ENCODE peak calls at places on chromosomes 6 and 20, in seven cellular contexts. One of them, this sample, is unnamed.
A peak's percentile ranks its signal among the peaks of the same experiment; 100 is the strongest.

GRCh38 chr6:129105035-129105434 is 222.1 kb downstream of the LAMA2 start:
- DNase-seq in suprapubic skin: no peak
- DNase-seq in endothelial cell of umbilical vein: no peak
- DNase-seq in transverse colon: no peak
- DNase-seq in heart left ventricle: no peak
- DNase-seq in GM12892: no peak
- DNase-seq in A549: no peak
- DNase-seq in this sample: no peak

GRCh38 chr6:156827382-156827781 is 50.2 kb downstream of the ARID1B start:
- DNase-seq in suprapubic skin: no peak
- DNase-seq in endothelial cell of umbilical vein: no peak
- DNase-seq in transverse colon: no peak
- DNase-seq in heart left ventricle: no peak
- DNase-seq in GM12892: no peak
- DNase-seq in A549: no peak
- DNase-seq in this sample: no peak

GRCh38 chr20:26207237-26207966 is 510.7 kb upstream of the ZNF337 start:
- DNase-seq in suprapubic skin: no peak
- DNase-seq in endothelial cell of umbilical vein: no peak
- DNase-seq in transverse colon: no peak
- DNase-seq in heart left ventricle: no peak
- DNase-seq in GM12892: no peak
- DNase-seq in A549: no peak
- DNase-seq in this sample: no peak

GRCh38 chr6:100440935-100441334 is 23.8 kb downstream of the SIM1 start:
- DNase-seq in suprapubic skin: no peak
- DNase-seq in endothelial cell of umbilical vein: peak; percentile 9
- DNase-seq in transverse colon: no peak
- DNase-seq in heart left ventricle: no peak
- DNase-seq in GM12892: no peak
- DNase-seq in A549: no peak
- DNase-seq in this sample: no peak

GRCh38 chr6:43824741-43825064 is 54.7 kb downstream of the VEGFA start:
- DNase-seq in suprapubic skin: no peak
- DNase-seq in endothelial cell of umbilical vein: no peak
- DNase-seq in transverse colon: no peak
- DNase-seq in heart left ventricle: no peak
- DNase-seq in GM12892: no peak
- DNase-seq in A549: no peak
- DNase-seq in this sample: no peak

GRCh38 chr6:39452306-39452705 is 129.8 kb upstream of the KCNK16 start:
- DNase-seq in suprapubic skin: no peak
- DNase-seq in endothelial cell of umbilical vein: no peak
- DNase-seq in transverse colon: no peak
- DNase-seq in heart left ventricle: no peak
- DNase-seq in GM12892: no peak
- DNase-seq in A549: no peak
- DNase-seq in this sample: no peak

GRCh38 chr20:18363708-18364107 is 75.4 kb downstream of the ZNF133 start:
- DNase-seq in suprapubic skin: no peak
- DNase-seq in endothelial cell of umbilical vein: no peak
- DNase-seq in transverse colon: no peak
- DNase-seq in heart left ventricle: no peak
- DNase-seq in GM12892: no peak
- DNase-seq in A549: no peak
- DNase-seq in this sample: no peak

GRCh38 chr6:81450180-81450579 is 302.3 kb downstream of the TENT5A start:
- DNase-seq in suprapubic skin: no peak
- DNase-seq in endothelial cell of umbilical vein: no peak
- DNase-seq in transverse colon: peak; percentile 24
- DNase-seq in heart left ventricle: no peak
- DNase-seq in GM12892: no peak
- DNase-seq in A549: peak; percentile 2
- DNase-seq in this sample: no peak

GRCh38 chr6:90175627-90176538 is 120.8 kb downstream of the BACH2 start:
- DNase-seq in suprapubic skin: no peak
- DNase-seq in endothelial cell of umbilical vein: no peak
- DNase-seq in transverse colon: no peak
- DNase-seq in heart left ventricle: no peak
- DNase-seq in GM12892: no peak
- DNase-seq in A549: no peak
- DNase-seq in this sample: no peak

GRCh38 chr6:47922391-47922790 is 140.6 kb downstream of the OPN5 start:
- DNase-seq in suprapubic skin: no peak
- DNase-seq in endothelial cell of umbilical vein: no peak
- DNase-seq in transverse colon: no peak
- DNase-seq in heart left ventricle: no peak
- DNase-seq in GM12892: no peak
- DNase-seq in A549: no peak
- DNase-seq in this sample: no peak

GRCh38 chr20:56382696-56383095 is 9.3 kb downstream of the AURKA start:
- DNase-seq in suprapubic skin: no peak
- DNase-seq in endothelial cell of umbilical vein: no peak
- DNase-seq in transverse colon: no peak
- DNase-seq in heart left ventricle: no peak
- DNase-seq in GM12892: no peak
- DNase-seq in A549: no peak
- DNase-seq in this sample: no peak

GRCh38 chr6:3264356-3264755 is 5.6 kb downstream of the PSMG4 start:
- DNase-seq in suprapubic skin: no peak
- DNase-seq in endothelial cell of umbilical vein: no peak
- DNase-seq in transverse colon: no peak
- DNase-seq in heart left ventricle: no peak
- DNase-seq in GM12892: no peak
- DNase-seq in A549: no peak
- DNase-seq in this sample: peak; percentile 79

GRCh38 chr6:140062042-140063041 is 687.9 kb upstream of the CITED2 start:
- DNase-seq in suprapubic skin: peak; percentile 77
- DNase-seq in endothelial cell of umbilical vein: peak; percentile 69
- DNase-seq in transverse colon: peak; percentile 27
- DNase-seq in heart left ventricle: peak; percentile 59
- DNase-seq in GM12892: no peak
- DNase-seq in A549: peak; percentile 28
- DNase-seq in this sample: no peak

GRCh38 chr6:7241709-7242645 is 71.0 kb downstream of the SSR1 start:
- DNase-seq in suprapubic skin: peak; percentile 36
- DNase-seq in endothelial cell of umbilical vein: no peak
- DNase-seq in transverse colon: peak; percentile 57
- DNase-seq in heart left ventricle: no peak
- DNase-seq in GM12892: no peak
- DNase-seq in A549: no peak
- DNase-seq in this sample: no peak

GRCh38 chr20:4192378-4193048 is 177.2 kb upstream of the RNF24 start:
- DNase-seq in suprapubic skin: no peak
- DNase-seq in endothelial cell of umbilical vein: no peak
- DNase-seq in transverse colon: no peak
- DNase-seq in heart left ventricle: no peak
- DNase-seq in GM12892: no peak
- DNase-seq in A549: peak; percentile 86
- DNase-seq in this sample: no peak

GRCh38 chr6:35494161-35494563 is 2.7 kb downstream of the TEAD3 start:
- DNase-seq in suprapubic skin: no peak
- DNase-seq in endothelial cell of umbilical vein: peak; percentile 30
- DNase-seq in transverse colon: no peak
- DNase-seq in heart left ventricle: no peak
- DNase-seq in GM12892: no peak
- DNase-seq in A549: no peak
- DNase-seq in this sample: no peak

GRCh38 chr6:162942860-162943259 is 215.1 kb downstream of the PACRG start:
- DNase-seq in suprapubic skin: no peak
- DNase-seq in endothelial cell of umbilical vein: no peak
- DNase-seq in transverse colon: no peak
- DNase-seq in heart left ventricle: no peak
- DNase-seq in GM12892: no peak
- DNase-seq in A549: no peak
- DNase-seq in this sample: no peak

GRCh38 chr6:159989471-159989870 is 20.6 kb downstream of the IGF2R start:
- DNase-seq in suprapubic skin: no peak
- DNase-seq in endothelial cell of umbilical vein: no peak
- DNase-seq in transverse colon: no peak
- DNase-seq in heart left ventricle: no peak
- DNase-seq in GM12892: no peak
- DNase-seq in A549: no peak
- DNase-seq in this sample: no peak

DNA sequence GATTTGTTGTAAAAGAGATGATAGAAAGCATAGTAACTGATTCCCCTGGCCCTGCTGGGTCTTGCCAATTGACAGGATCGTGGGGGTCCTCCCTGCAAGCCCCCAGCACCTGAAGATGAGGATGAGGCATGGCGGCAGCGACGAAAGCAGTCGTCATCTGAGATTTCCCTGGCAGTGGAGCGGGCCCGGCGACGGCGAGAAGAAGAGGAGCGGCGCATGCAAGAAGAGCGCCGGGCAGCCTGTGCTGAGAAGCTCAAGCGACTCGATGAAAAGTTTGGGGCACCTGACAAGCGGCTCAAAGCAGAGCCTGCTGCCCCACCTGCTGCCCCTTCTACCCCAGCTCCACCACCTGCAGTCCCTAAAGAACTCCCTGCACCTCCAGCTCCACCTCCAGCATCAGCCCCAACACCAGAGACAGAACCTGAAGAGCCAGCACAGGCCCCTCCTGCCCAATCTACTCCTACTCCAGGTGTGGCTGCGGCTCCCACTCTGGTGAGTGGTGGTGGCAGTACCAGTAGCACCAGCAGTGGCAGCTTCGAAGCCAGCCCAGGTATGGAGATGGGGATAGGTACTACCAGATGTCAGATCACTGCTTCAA is 7.3 kb downstream of the PRRC2A start:
- DNase-seq in suprapubic skin: no peak
- DNase-seq in endothelial cell of umbilical vein: no peak
- DNase-seq in transverse colon: no peak
- DNase-seq in heart left ventricle: no peak
- DNase-seq in GM12892: no peak
- DNase-seq in A549: no peak
- DNase-seq in this sample: no peak
- TF ChIP-seq POLR2A in suprapubic skin: no peak
- TF ChIP-seq POLR2A in endothelial cell of umbilical vein: no peak
- TF ChIP-seq POLR2A in transverse colon: no peak
- TF ChIP-seq POLR2A in heart left ventricle: no peak
- TF ChIP-seq POLR2A in GM12892: no peak
- TF ChIP-seq POLR2A in A549: no peak
- TF ChIP-seq POLR2A in this sample: no peak

DNA sequence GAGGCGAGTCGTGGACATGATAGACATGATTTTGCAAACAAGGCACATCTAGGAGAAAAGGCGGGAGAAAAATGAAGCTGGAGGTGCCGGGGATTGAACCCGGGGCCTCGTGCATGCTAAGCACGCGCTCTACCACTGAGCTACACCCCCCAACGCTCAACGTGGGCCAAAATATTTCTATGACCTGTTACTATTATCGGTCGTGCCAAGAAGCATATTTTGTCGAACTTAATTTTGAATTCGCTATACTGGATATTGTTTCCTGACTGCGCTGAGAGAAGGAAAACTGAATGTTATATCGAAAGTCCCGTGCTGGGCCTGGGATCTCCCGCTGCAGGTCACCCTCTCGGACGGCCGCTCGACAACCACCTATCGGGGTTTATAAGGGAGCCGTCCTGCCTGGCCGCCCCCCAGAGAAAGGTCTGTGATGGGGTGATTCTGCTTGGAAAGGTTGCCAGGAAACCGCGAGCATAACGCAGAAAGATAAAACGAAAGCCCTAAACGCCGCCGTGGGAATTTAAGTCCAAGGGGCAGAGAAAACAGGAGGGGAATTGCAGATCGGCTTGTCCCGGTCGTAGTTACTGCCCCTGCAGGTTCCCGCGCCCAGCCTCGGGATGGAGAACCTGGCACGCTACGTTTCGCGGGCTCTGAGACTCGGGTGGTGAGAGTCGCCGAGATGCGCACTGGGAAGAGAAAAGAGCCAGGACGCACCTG is 60.0 kb downstream of the TRIM27 start:
- DNase-seq in suprapubic skin: peak; percentile 82
- DNase-seq in endothelial cell of umbilical vein: peak; percentile 91
- DNase-seq in transverse colon: peak; percentile 79
- DNase-seq in heart left ventricle: peak; percentile 55
- DNase-seq in GM12892: peak; percentile 24
- DNase-seq in A549: peak; percentile 87
- DNase-seq in this sample: peak; percentile 76
- TF ChIP-seq POLR2A in suprapubic skin: no peak
- TF ChIP-seq POLR2A in endothelial cell of umbilical vein: no peak
- TF ChIP-seq POLR2A in transverse colon: no peak
- TF ChIP-seq POLR2A in heart left ventricle: no peak
- TF ChIP-seq POLR2A in GM12892: no peak
- TF ChIP-seq POLR2A in A549: no peak
- TF ChIP-seq POLR2A in this sample: no peak

DNA sequence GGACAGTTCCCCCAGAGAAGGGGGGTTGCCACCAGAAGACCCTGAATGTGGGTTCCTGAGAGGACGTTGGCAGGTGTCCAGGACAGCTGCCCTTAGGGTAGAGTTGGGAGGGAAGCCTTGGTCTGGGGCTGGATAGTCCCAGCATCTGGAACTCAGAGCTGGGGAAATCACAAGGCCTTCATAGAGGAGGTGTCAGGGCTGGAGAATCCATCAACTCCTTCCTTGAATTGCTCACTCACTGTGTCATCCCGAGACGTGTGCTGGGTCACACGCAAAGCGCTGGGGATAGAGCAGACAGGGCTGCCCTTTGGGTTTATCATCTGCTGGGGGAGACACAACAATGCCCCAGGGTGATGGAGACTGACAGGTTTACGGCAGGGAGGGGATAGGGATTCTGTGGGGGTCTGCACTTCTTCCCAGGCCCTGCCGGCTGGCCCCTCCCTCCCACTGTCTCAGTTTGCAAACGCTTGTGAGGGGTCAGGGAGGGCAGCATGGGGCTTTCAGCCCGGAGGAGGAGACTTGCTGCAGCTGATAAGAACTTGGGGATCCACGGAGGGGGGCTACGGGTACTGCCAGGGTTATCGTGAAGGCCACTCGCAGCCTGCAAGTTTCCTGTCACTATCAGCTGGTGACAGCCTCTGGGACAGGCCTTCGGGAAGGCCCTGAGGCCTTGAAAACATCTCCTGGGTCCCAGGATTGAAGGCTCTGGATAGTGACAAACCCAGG is 18.6 kb downstream of the RBM38 start:
- DNase-seq in suprapubic skin: no peak
- DNase-seq in endothelial cell of umbilical vein: no peak
- DNase-seq in transverse colon: no peak
- DNase-seq in heart left ventricle: no peak
- DNase-seq in GM12892: no peak
- DNase-seq in A549: no peak
- DNase-seq in this sample: no peak
- TF ChIP-seq POLR2A in suprapubic skin: no peak
- TF ChIP-seq POLR2A in endothelial cell of umbilical vein: no peak
- TF ChIP-seq POLR2A in transverse colon: no peak
- TF ChIP-seq POLR2A in heart left ventricle: no peak
- TF ChIP-seq POLR2A in GM12892: peak; percentile 29
- TF ChIP-seq POLR2A in A549: no peak
- TF ChIP-seq POLR2A in this sample: no peak

GRCh38 chr6:37725967-37726366 is 28.3 kb upstream of the MDGA1 start:
- DNase-seq in suprapubic skin: no peak
- DNase-seq in endothelial cell of umbilical vein: no peak
- DNase-seq in transverse colon: no peak
- DNase-seq in heart left ventricle: no peak
- DNase-seq in GM12892: no peak
- DNase-seq in A549: peak; percentile 65
- DNase-seq in this sample: no peak

GRCh38 chr6:37735722-37736121 is 38.0 kb upstream of the MDGA1 start:
- DNase-seq in suprapubic skin: no peak
- DNase-seq in endothelial cell of umbilical vein: no peak
- DNase-seq in transverse colon: no peak
- DNase-seq in heart left ventricle: no peak
- DNase-seq in GM12892: no peak
- DNase-seq in A549: no peak
- DNase-seq in this sample: no peak

GRCh38 chr6:37732688-37733087 is 35.0 kb upstream of the MDGA1 start:
- DNase-seq in suprapubic skin: no peak
- DNase-seq in endothelial cell of umbilical vein: no peak
- DNase-seq in transverse colon: no peak
- DNase-seq in heart left ventricle: no peak
- DNase-seq in GM12892: no peak
- DNase-seq in A549: no peak
- DNase-seq in this sample: peak; percentile 19

GRCh38 chr6:37731888-37732287 is 34.2 kb upstream of the MDGA1 start:
- DNase-seq in suprapubic skin: no peak
- DNase-seq in endothelial cell of umbilical vein: no peak
- DNase-seq in transverse colon: peak; percentile 40
- DNase-seq in heart left ventricle: no peak
- DNase-seq in GM12892: peak; percentile 64
- DNase-seq in A549: peak; percentile 19
- DNase-seq in this sample: no peak
- TF ChIP-seq POLR2A in suprapubic skin: no peak
- TF ChIP-seq POLR2A in endothelial cell of umbilical vein: no peak
- TF ChIP-seq POLR2A in transverse colon: no peak
- TF ChIP-seq POLR2A in heart left ventricle: no peak
- TF ChIP-seq POLR2A in GM12892: no peak
- TF ChIP-seq POLR2A in A549: no peak
- TF ChIP-seq POLR2A in this sample: no peak